ENCODE peak calls at places on chromosomes 3 and 15, in ten cellular contexts. H is T-helper 17 cell; R is ureter; U is activated CD4-positive, CD25-positive, alpha-beta regulatory T cell treated with anti-CD3 and anti-CD28 coated beads, Interleukin-2, amount 50 U/mL, for 72 hours; A is WTC11; P is activated T-cell treated with anti-CD3 and anti-CD28 coated beads for 24 hours; S is RPMI8226; W is PC-3; G is CD8-positive, alpha-beta memory T cell; Q is astrocyte of the spinal cord. F is an unnamed sample.

GRCh38 chr3:10389995-10390394 is 69.1 kb upstream of the SEC13 start:
- DNase-seq in H (no peak), R (no peak), U (no peak), A (no peak), P (no peak), S (peak), W (no peak), G (no peak), Q (no peak), F (no peak)

GRCh38 chr15:91891788-91892187 is 38.3 kb downstream of the SLCO3A1 start:
- DNase-seq in H (no peak), R (no peak), U (no peak), A (no peak), P (no peak), S (peak), W (no peak), G (no peak), Q (no peak), F (no peak)

GRCh38 chr15:24919446-24919845 is 35.3 kb upstream of the SNRPN start:
- DNase-seq in H (no peak), R (no peak), U (no peak), A (no peak), P (no peak), S (no peak), W (peak), G (no peak), Q (no peak), F (no peak)

GRCh38 chr3:123278446-123278845 is 76.7 kb downstream of the SEC22A start:
- DNase-seq in H (no peak), R (no peak), U (no peak), A (no peak), P (no peak), S (no peak), W (no peak), G (no peak), Q (no peak), F (no peak)

GRCh38 chr15:77069521-77070121 is 1.3 kb downstream of the TSPAN3 start:
- DNase-seq in H (no peak), R (no peak), U (no peak), A (no peak), P (no peak), S (peak), W (peak), G (no peak), Q (no peak), F (peak)

GRCh38 chr3:54988302-54989022 is 60.6 kb upstream of the LRTM1 start:
- DNase-seq in H (no peak), R (peak), U (no peak), A (no peak), P (no peak), S (no peak), W (no peak), G (no peak), Q (peak), F (no peak)

GRCh38 chr3:141393151-141394076 is 25.1 kb downstream of the ZBTB38 start:
- DNase-seq in H (no peak), R (no peak), U (no peak), A (peak), P (no peak), S (no peak), W (no peak), G (no peak), Q (peak), F (no peak)

GRCh38 chr15:48703544-48703943 is 58.0 kb upstream of the FBN1 start:
- DNase-seq in H (no peak), R (no peak), U (no peak), A (no peak), P (no peak), S (no peak), W (peak), G (no peak), Q (peak), F (no peak)

GRCh38 chr3:150251654-150252053 is 156.4 kb upstream of the TSC22D2 start:
- DNase-seq in H (no peak), R (no peak), U (no peak), A (no peak), P (no peak), S (no peak), W (peak), G (no peak), Q (peak), F (peak)

GRCh38 chr3:69612791-69613190 is 126.5 kb upstream of the MITF start:
- DNase-seq in H (no peak), R (no peak), U (no peak), A (no peak), P (no peak), S (no peak), W (no peak), G (no peak), Q (no peak), F (no peak)

GRCh38 chr3:137854498-137855285 is 90.6 kb downstream of the SOX14 start:
- DNase-seq in H (no peak), R (no peak), U (no peak), A (peak), P (no peak), S (no peak), W (no peak), G (no peak), Q (no peak), F (no peak)

GRCh38 chr3:142444343-142444742 is 3.5 kb downstream of the XRN1 start:
- DNase-seq in H (no peak), R (no peak), U (no peak), A (no peak), P (no peak), S (no peak), W (no peak), G (no peak), Q (no peak), F (no peak)

GRCh38 chr15:62465173-62465572 is 300.1 kb upstream of the C2CD4B start:
- DNase-seq in H (no peak), R (no peak), U (no peak), A (no peak), P (no peak), S (no peak), W (no peak), G (no peak), Q (no peak), F (no peak)

GRCh38 chr3:42980909-42981308 is 1.8 kb downstream of the GASK1A start:
- DNase-seq in H (no peak), R (no peak), U (no peak), A (no peak), P (no peak), S (no peak), W (peak), G (no peak), Q (no peak), F (peak)

GRCh38 chr3:46878796-46879436 is 1.4 kb downstream of the PTH1R start:
- DNase-seq in H (no peak), R (no peak), U (no peak), A (no peak), P (no peak), S (no peak), W (peak), G (no peak), Q (no peak), F (no peak)

GRCh38 chr15:75684648-75685047 is 28.0 kb downstream of the CSPG4 start:
- DNase-seq in H (no peak), R (no peak), U (no peak), A (no peak), P (no peak), S (no peak), W (no peak), G (no peak), Q (no peak), F (no peak)

GRCh38 chr3:184737641-184738518 is 26.0 kb upstream of the MAGEF1 start:
- DNase-seq in H (no peak), R (peak), U (no peak), A (no peak), P (no peak), S (peak), W (peak), G (no peak), Q (peak), F (peak)

GRCh38 chr15:77038312-77039216 is 32.3 kb downstream of the TSPAN3 start:
- DNase-seq in H (no peak), R (no peak), U (no peak), A (no peak), P (no peak), S (no peak), W (no peak), G (no peak), Q (no peak), F (no peak)

GRCh38 chr15:63504979-63505841 is 817 bp downstream of the USP3 start:
- DNase-seq in H (peak), R (peak), U (peak), A (peak), P (no peak), S (peak), W (peak), G (peak), Q (peak), F (peak)

GRCh38 chr3:108200024-108200423 is 22.2 kb downstream of the IFT57 start:
- DNase-seq in H (no peak), R (no peak), U (no peak), A (no peak), P (no peak), S (no peak), W (no peak), G (no peak), Q (no peak), F (no peak)

GRCh38 chr3:185153170-185153733 is 392 bp upstream of the C3orf70 start:
- DNase-seq in H (no peak), R (no peak), U (no peak), A (peak), P (no peak), S (no peak), W (no peak), G (no peak), Q (peak), F (no peak)

GRCh38 chr3:132232231-132232792 is 84.9 kb upstream of the ACP3 start:
- DNase-seq in H (no peak), R (no peak), U (no peak), A (no peak), P (no peak), S (no peak), W (no peak), G (no peak), Q (no peak), F (no peak)

GRCh38 chr3:14689247-14689980 is 14.5 kb downstream of the C3orf20 start:
- DNase-seq in H (no peak), R (no peak), U (no peak), A (no peak), P (no peak), S (no peak), W (no peak), G (no peak), Q (no peak), F (no peak)

GRCh38 chr3:82087958-82088357 is 326.5 kb upstream of the GBE1 start:
- DNase-seq in H (no peak), R (no peak), U (no peak), A (no peak), P (no peak), S (no peak), W (peak), G (no peak), Q (peak), F (peak)

GRCh38 chr3:173865900-173866498 is 468.5 kb downstream of the NLGN1 start:
- DNase-seq in H (no peak), R (no peak), U (no peak), A (peak), P (no peak), S (peak), W (no peak), G (no peak), Q (no peak), F (no peak)

GRCh38 chr15:34616613-34617012 is 33.2 kb upstream of the GOLGA8B start:
- DNase-seq in H (no peak), R (no peak), U (no peak), A (no peak), P (no peak), S (peak), W (peak), G (no peak), Q (peak), F (peak)

GRCh38 chr3:195072916-195073564 is 197.9 kb downstream of the XXYLT1 start:
- DNase-seq in H (no peak), R (peak), U (peak), A (no peak), P (no peak), S (no peak), W (no peak), G (no peak), Q (no peak), F (no peak)

GRCh38 chr3:130384547-130384946 is 39.1 kb downstream of the COL6A5 start:
- DNase-seq in H (no peak), R (no peak), U (no peak), A (no peak), P (no peak), S (no peak), W (no peak), G (no peak), Q (no peak), F (no peak)

GRCh38 chr3:159263750-159264561 is 462.1 kb downstream of the MFSD1 start:
- DNase-seq in H (no peak), R (no peak), U (no peak), A (peak), P (no peak), S (peak), W (peak), G (no peak), Q (peak), F (peak)

GRCh38 chr3:182618085-182618732 is 175.1 kb upstream of the ATP11B start:
- DNase-seq in H (no peak), R (no peak), U (no peak), A (no peak), P (no peak), S (peak), W (peak), G (no peak), Q (peak), F (peak)

GRCh38 chr3:179264456-179264855 is 13.5 kb upstream of the KCNMB3 start:
- DNase-seq in H (no peak), R (no peak), U (no peak), A (no peak), P (no peak), S (no peak), W (no peak), G (no peak), Q (no peak), F (no peak)

GRCh38 chr3:196947136-196947859 is 5.0 kb upstream of the NCBP2 start:
- DNase-seq in H (no peak), R (no peak), U (no peak), A (no peak), P (no peak), S (no peak), W (no peak), G (no peak), Q (no peak), F (no peak)

GRCh38 chr3:48848816-48849515 is 1.3 kb upstream of the PRKAR2A start:
- DNase-seq in H (no peak), R (no peak), U (no peak), A (no peak), P (no peak), S (no peak), W (no peak), G (no peak), Q (no peak), F (no peak)

GRCh38 chr3:119235151-119235550 is 5.5 kb downstream of the B4GALT4 start:
- DNase-seq in H (no peak), R (no peak), U (no peak), A (no peak), P (no peak), S (no peak), W (peak), G (no peak), Q (peak), F (no peak)

F was measured in dermis blood vessel endothelial cell.